ENCODE peak calls at places on chromosomes 11 and 22, in six cellular contexts. J, I, L, D, A and G are unnamed samples.
A peak's percentile ranks its signal among the peaks of the same experiment; 100 is the strongest.

GRCh38 chr11:45646275-45646970 is 19.0 kb downstream of the CHST1 start:
- ATAC-seq in J (peak; percentile 51), I (peak; percentile 41), L (no peak), D (peak; percentile 92), A (peak; percentile 72), G (peak; percentile 51)

GRCh38 chr11:11641581-11641980 is 19.8 kb upstream of the GALNT18 start:
- ATAC-seq in J (no peak), I (no peak), L (no peak), D (no peak), A (no peak), G (no peak)

GRCh38 chr22:46317646-46318045 is 17.9 kb upstream of the TRMU start:
- ATAC-seq in J (no peak), I (no peak), L (no peak), D (no peak), A (no peak), G (no peak)

GRCh38 chr11:17287058-17287457 is 10.5 kb downstream of the NUCB2 start:
- ATAC-seq in J (peak; percentile 55), I (no peak), L (no peak), D (no peak), A (no peak), G (no peak)

GRCh38 chr22:50447576-50448551 is 27.0 kb downstream of the SBF1 start:
- ATAC-seq in J (no peak), I (no peak), L (no peak), D (no peak), A (no peak), G (no peak)

GRCh38 chr22:22397875-22398524 is 110.5 kb downstream of the ZNF280B start:
- ATAC-seq in J (no peak), I (peak; percentile 84), L (no peak), D (no peak), A (no peak), G (no peak)

GRCh38 chr11:15150507-15150906 is 35.8 kb downstream of the INSC start:
- ATAC-seq in J (no peak), I (no peak), L (no peak), D (peak; percentile 47), A (no peak), G (no peak)

GRCh38 chr11:62124186-62125113 is 639 bp downstream of the INCENP start:
- ATAC-seq in J (peak; percentile 17), I (peak; percentile 32), L (peak; percentile 43), D (peak; percentile 41), A (peak; percentile 45), G (peak; percentile 40)

GRCh38 chr11:60858731-60859464 is 3.1 kb upstream of the PTGDR2 start:
- ATAC-seq in J (peak; percentile 78), I (no peak), L (no peak), D (peak; percentile 69), A (peak; percentile 80), G (no peak)